ENCODE peak calls at places on chromosomes 4 and X, in six cellular contexts. M, B, G, O, S and X are unnamed samples.

GRCh38 chr4:42627887-42628646 is 28.8 kb downstream of the ATP8A1 start:
- DNase-seq in B (no peak), G (peak; percentile 78), S (no peak), M (peak; percentile 86), O (no peak), X (peak; percentile 29)

GRCh38 chrX:23901805-23902204 is 5.9 kb downstream of the APOO start:
- DNase-seq in S (peak; percentile 14), O (peak; percentile 6), B (peak; percentile 81), G (peak; percentile 19), M (peak; percentile 40), X (peak; percentile 40)

GRCh38 chrX:75303795-75304194 is 29.9 kb downstream of the UPRT start:
- DNase-seq in B (peak; percentile 55), S (no peak), O (no peak), G (no peak), M (no peak), X (no peak)

GRCh38 chr4:21512351-21512750 is 436.2 kb downstream of the KCNIP4 start:
- DNase-seq in S (peak; percentile 47), G (no peak), M (no peak), B (peak; percentile 71), O (no peak), X (no peak)

GRCh38 chrX:19879742-19880378 is 7.5 kb downstream of the SH3KBP1 start:
- DNase-seq in O (no peak), G (peak; percentile 36), S (no peak), M (no peak), B (no peak), X (no peak)

GRCh38 chrX:7444967-7445366 is 297.0 kb upstream of the PUDP start:
- DNase-seq in G (no peak), O (no peak), M (no peak), B (no peak), S (no peak), X (no peak)

GRCh38 chrX:28016823-28017222 is 35.6 kb upstream of the DCAF8L1 start:
- DNase-seq in B (no peak), M (no peak), S (no peak), G (no peak), O (no peak), X (no peak)

GRCh38 chrX:44903842-44904530 is 31.0 kb downstream of the KDM6A start:
- DNase-seq in O (no peak), S (no peak), G (no peak), B (no peak), M (no peak), X (no peak)

GRCh38 chr4:98125585-98125984 is 17.7 kb downstream of the STPG2 start:
- DNase-seq in O (no peak), S (no peak), G (no peak), M (no peak), B (no peak), X (no peak)

GRCh38 chr4:156830356-156830755 is 141.2 kb downstream of the PDGFC start:
- DNase-seq in B (no peak), G (no peak), S (no peak), M (no peak), O (no peak), X (no peak)

GRCh38 chr4:105451346-105451745 is 22.5 kb downstream of the PPA2 start:
- DNase-seq in B (no peak), S (no peak), M (no peak), O (no peak), G (no peak), X (no peak)

GRCh38 chr4:28481565-28481964 is 1620.9 kb downstream of the STIM2 start:
- DNase-seq in B (no peak), O (no peak), M (no peak), G (no peak), S (no peak), X (no peak)

GRCh38 chr4:141081921-141082381 is 51.3 kb downstream of the RNF150 start:
- DNase-seq in B (no peak), O (no peak), S (no peak), M (no peak), G (no peak), X (no peak)

GRCh38 chr4:86118696-86119095 is 241.2 kb downstream of the MAPK10 start:
- DNase-seq in S (no peak), O (no peak), M (no peak), B (no peak), G (no peak), X (no peak)

GRCh38 chr4:83207497-83208105 is 77.0 kb downstream of the COQ2 start:
- DNase-seq in S (no peak), M (no peak), O (no peak), B (peak; percentile 51), G (no peak), X (no peak)

GRCh38 chr4:96639932-96640331 is 800.0 kb downstream of the PDHA2 start:
- DNase-seq in M (no peak), G (no peak), O (no peak), S (no peak), B (no peak), X (no peak)

GRCh38 chrX:310621-311155 is 7.9 kb downstream of the GTPBP6 start:
- DNase-seq in O (no peak), B (no peak), M (peak; percentile 8), G (no peak), S (no peak), X (no peak)